ENCODE peak calls at places on chromosome 9, in six cellular contexts. U, E, C, Q, Z and A are unnamed samples.
A peak's percentile ranks its signal among the peaks of the same experiment; 100 is the strongest.

GRCh38 chr9:133616643-133617405 is 7.6 kb upstream of the FAM163B start:
- DNase-seq in U (no peak), Q (no peak), Z (no peak), E (no peak), C (no peak), A (no peak)

GRCh38 chr9:114433086-114433485 is 45.3 kb upstream of the AKNA start:
- DNase-seq in E (no peak), Z (no peak), U (no peak), C (no peak), Q (no peak), A (no peak)

GRCh38 chr9:135606885-135607259 is 32.5 kb downstream of the GLT6D1 start:
- DNase-seq in U (no peak), Q (no peak), C (no peak), E (no peak), Z (no peak), A (no peak)

GRCh38 chr9:127237801-127238200 is 26.8 kb upstream of the GARNL3 start:
- DNase-seq in U (no peak), E (no peak), C (no peak), Q (no peak), Z (no peak), A (no peak)

GRCh38 chr9:126293522-126293889 is 33.1 kb upstream of the MVB12B start:
- DNase-seq in Z (no peak), U (no peak), E (no peak), Q (no peak), C (no peak), A (no peak)

GRCh38 chr9:31243386-31243785 is 1141.1 kb upstream of the ACO1 start:
- DNase-seq in Z (no peak), U (no peak), C (no peak), E (no peak), Q (no peak), A (peak; percentile 2)

GRCh38 chr9:6785682-6786081 is 27.9 kb downstream of the KDM4C start:
- DNase-seq in C (no peak), E (no peak), Q (no peak), U (no peak), Z (no peak), A (no peak)

GRCh38 chr9:1869843-1870242 is 145.3 kb upstream of the SMARCA2 start:
- DNase-seq in Z (peak; percentile 11), Q (no peak), C (no peak), E (peak; percentile 20), U (no peak), A (peak; percentile 0)

GRCh38 chr9:73081979-73082657 is 69.5 kb upstream of the ANXA1 start:
- DNase-seq in E (peak; percentile 15), Z (peak; percentile 24), U (no peak), C (no peak), Q (peak; percentile 55), A (peak; percentile 91)

GRCh38 chr9:133433351-133433843 is 11.2 kb downstream of the ADAMTS13 start:
- DNase-seq in Q (no peak), E (no peak), U (no peak), C (no peak), Z (no peak), A (no peak)

GRCh38 chr9:23825143-23825531 is 903 bp downstream of the ELAVL2 start:
- DNase-seq in E (no peak), U (no peak), Z (peak; percentile 45), Q (no peak), C (no peak), A (no peak)

GRCh38 chr9:7360513-7360912 is 439.1 kb downstream of the DMAC1 start:
- DNase-seq in Q (no peak), U (no peak), C (no peak), Z (no peak), E (no peak), A (no peak)

GRCh38 chr9:81370650-81371049 is 318.7 kb downstream of the TLE1 start:
- DNase-seq in E (no peak), C (no peak), U (no peak), Z (no peak), Q (no peak), A (no peak)

GRCh38 chr9:135220601-135221575 is 133.4 kb downstream of the OLFM1 start:
- DNase-seq in E (no peak), C (peak; percentile 49), Z (no peak), Q (no peak), U (peak; percentile 51), A (no peak)

GRCh38 chr9:87167616-87168015 is 220.3 kb upstream of the GAS1 start:
- DNase-seq in Q (no peak), U (no peak), Z (no peak), C (no peak), E (no peak), A (no peak)

GRCh38 chr9:116163293-116164055 is 9.9 kb downstream of the PAPPA start:
- DNase-seq in C (no peak), U (no peak), Q (no peak), Z (no peak), E (no peak), A (peak; percentile 60)

GRCh38 chr9:21789541-21790037 is 12.8 kb upstream of the MTAP start:
- DNase-seq in C (no peak), E (peak; percentile 71), U (no peak), Q (peak; percentile 88), Z (peak; percentile 83), A (peak; percentile 95)

GRCh38 chr9:133166392-133166791 is 2.7 kb upstream of the GBGT1 start:
- DNase-seq in C (no peak), Q (no peak), E (no peak), Z (no peak), U (peak; percentile 70), A (no peak)

GRCh38 chr9:92943062-92943616 is 4.2 kb upstream of the FGD3 start:
- DNase-seq in C (no peak), Q (no peak), Z (no peak), U (no peak), E (no peak), A (no peak)

GRCh38 chr9:113912816-113913215 is 36.7 kb downstream of the ZNF618 start:
- DNase-seq in E (no peak), U (no peak), Q (peak; percentile 56), C (no peak), Z (no peak), A (no peak)

GRCh38 chr9:78601957-78602565 is 305.1 kb downstream of the PSAT1 start:
- DNase-seq in Q (peak; percentile 45), U (no peak), E (peak; percentile 42), C (no peak), Z (peak; percentile 75), A (peak; percentile 80)

GRCh38 chr9:38685535-38685934 is 34.4 kb downstream of the FAM240B start:
- DNase-seq in Z (no peak), Q (no peak), C (no peak), E (no peak), U (no peak), A (no peak)

GRCh38 chr9:136093331-136093986 is 1.6 kb downstream of the NACC2 start:
- DNase-seq in E (no peak), C (no peak), U (no peak), Z (no peak), Q (peak; percentile 61), A (peak; percentile 20)

GRCh38 chr9:88781500-88782391 is 209.5 kb upstream of the S1PR3 start:
- DNase-seq in Q (peak; percentile 80), U (no peak), C (no peak), Z (no peak), E (no peak), A (peak; percentile 46)

GRCh38 chr9:129669141-129669718 is 3.8 kb downstream of the PRRX2 start:
- DNase-seq in Q (peak; percentile 79), U (no peak), C (no peak), Z (no peak), E (no peak), A (peak; percentile 91)

GRCh38 chr9:107750741-107751521 is 261.4 kb upstream of the KLF4 start:
- DNase-seq in Q (peak; percentile 98), C (peak; percentile 71), Z (peak; percentile 95), E (no peak), U (peak; percentile 93), A (peak; percentile 98)

GRCh38 chr9:84969084-84969483 is 299.6 kb downstream of the NTRK2 start:
- DNase-seq in C (no peak), Q (no peak), U (no peak), Z (peak; percentile 94), E (no peak), A (no peak)

GRCh38 chr9:80061940-80062339 is 490.2 kb downstream of the TLE4 start:
- DNase-seq in E (no peak), C (no peak), Z (peak; percentile 3), Q (peak; percentile 78), U (no peak), A (peak; percentile 93)

GRCh38 chr9:35495984-35496383 is 6.1 kb downstream of the RUSC2 start:
- DNase-seq in E (no peak), Z (no peak), Q (no peak), C (no peak), U (no peak), A (no peak)
- H3K9me3 ChIP-seq in E (no peaks in the 10 kb centered on the region), Z (no peaks in the 10 kb centered on the region), Q (no peaks in the 10 kb centered on the region), C (no peaks in the 10 kb centered on the region), U (no peaks in the 10 kb centered on the region), A (no peaks in the 10 kb centered on the region)

GRCh38 chr9:109331353-109331752 is 10.5 kb upstream of the EPB41L4B start:
- DNase-seq in C (peak; percentile 87), Q (no peak), U (peak; percentile 77), Z (peak; percentile 93), E (no peak), A (peak; percentile 35)

GRCh38 chr9:109335929-109336328 is 15.1 kb upstream of the EPB41L4B start:
- DNase-seq in U (no peak), Q (no peak), E (no peak), C (no peak), Z (peak; percentile 31), A (peak; percentile 61)

GRCh38 chr9:109336409-109336808 is 15.6 kb upstream of the EPB41L4B start:
- DNase-seq in E (no peak), C (no peak), U (no peak), Z (no peak), Q (no peak), A (no peak)

GRCh38 chr9:109329274-109330258 is 8.7 kb upstream of the EPB41L4B start:
- DNase-seq in Q (no peak), Z (peak; percentile 96), C (peak; percentile 79), E (no peak), U (peak; percentile 88), A (no peak)

GRCh38 chr9:109335121-109335520 is 14.3 kb upstream of the EPB41L4B start:
- DNase-seq in U (no peak), E (no peak), C (no peak), Q (no peak), Z (no peak), A (no peak)
- H3K9me3 ChIP-seq in U (no peaks in the 10 kb centered on the region), E (no peaks in the 10 kb centered on the region), C (no peaks in the 10 kb centered on the region), Q (no peaks in the 10 kb centered on the region), Z (no peaks in the 10 kb centered on the region), A (no peaks in the 10 kb centered on the region)

GRCh38 chr9:122642226-122642625 is 15.2 kb downstream of the OR1B1 start:
- DNase-seq in E (no peak), C (no peak), Z (peak; percentile 12), U (no peak), Q (no peak), A (peak; percentile 1)
- H3K9me3 ChIP-seq in E (peaks cover 13% of the 10 kb centered on the region), C (no peaks in the 10 kb centered on the region), Z (no peaks in the 10 kb centered on the region), U (peaks cover 7% of the 10 kb centered on the region), Q (peaks cover 60% of the 10 kb centered on the region), A (peaks cover 11% of the 10 kb centered on the region)

GRCh38 chr9:14380061-14380836 is 66.3 kb upstream of the NFIB start:
- DNase-seq in E (no peak), U (no peak), C (no peak), Z (no peak), Q (no peak), A (no peak)
- H3K9me3 ChIP-seq in E (no peaks in the 10 kb centered on the region), U (no peaks in the 10 kb centered on the region), C (no peaks in the 10 kb centered on the region), Z (no peaks in the 10 kb centered on the region), Q (peaks cover 4% of the 10 kb centered on the region), A (peaks cover 6% of the 10 kb centered on the region)